ENCODE peak calls at places on chromosomes 7 and 10, in six cellular contexts. R is upper lobe of left lung, Z is aorta, Q is IMR-90, H is ascending aorta, Y is HCT116. J is an unnamed sample. For H3K36me3, the result is how much of the 10 kb centered on the place peaks cover.

GRCh38 chr7:141585592-141586510 is 34.6 kb downstream of the AGK start:
- DNase-seq in R (no peak), Z (no peak), Q (peak), H (no peak), Y (no peak), J (no peak)

GRCh38 chr10:47214520-47214919 is 85.5 kb upstream of the GDF10 start:
- DNase-seq in R (no peak), Z (no peak), Q (peak), H (no peak), Y (no peak), J (no peak)

GRCh38 chr7:101691822-101692384 is 62.8 kb upstream of the MYL10 start:
- DNase-seq in R (peak), Z (no peak), Q (no peak), H (no peak), Y (no peak), J (no peak)

GRCh38 chr10:4691301-4691700 is 134.7 kb upstream of the AKR1E2 start:
- DNase-seq in R (no peak), Z (no peak), Q (no peak), H (no peak), Y (no peak), J (no peak)

GRCh38 chr10:23110722-23111660 is 15.6 kb downstream of the MSRB2 start:
- DNase-seq in R (peak), Z (no peak), Q (no peak), H (no peak), Y (no peak), J (no peak)

GRCh38 chr7:116122972-116123595 is 87.3 kb upstream of the TES start:
- DNase-seq in R (no peak), Z (no peak), Q (peak), H (no peak), Y (peak), J (no peak)

GRCh38 chr10:116743266-116744064 is 1.1 kb upstream of the HSPA12A start:
- DNase-seq in R (no peak), Z (peak), Q (no peak), H (peak), Y (no peak), J (no peak)

GRCh38 chr7:45143616-45144015 is 14.0 kb upstream of the RAMP3 start:
- DNase-seq in R (no peak), Z (peak), Q (peak), H (no peak), Y (no peak), J (no peak)

GRCh38 chr10:131729361-131729760 is 171.4 kb upstream of the PPP2R2D start:
- DNase-seq in R (no peak), Z (no peak), Q (no peak), H (no peak), Y (no peak), J (no peak)

GRCh38 chr10:22659901-22660300 is 54.5 kb downstream of the PIP4K2A start:
- DNase-seq in R (no peak), Z (no peak), Q (no peak), H (no peak), Y (no peak), J (no peak)

GRCh38 chr10:111075577-111076185 is 1.1 kb upstream of the ADRA2A start:
- DNase-seq in R (no peak), Z (no peak), Q (no peak), H (no peak), Y (no peak), J (no peak)

GRCh38 chr7:19442016-19442785 is 266.6 kb downstream of the POLR1F start:
- DNase-seq in R (no peak), Z (no peak), Q (peak), H (no peak), Y (peak), J (no peak)

GRCh38 chr7:157192861-157193260 is 54.1 kb downstream of the UBE3C start:
- DNase-seq in R (no peak), Z (no peak), Q (no peak), H (no peak), Y (no peak), J (no peak)

GRCh38 chr10:44237364-44238034 is 147.4 kb downstream of the CXCL12 start:
- DNase-seq in R (no peak), Z (no peak), Q (no peak), H (no peak), Y (no peak), J (no peak)

GRCh38 chr7:130363156-130363847 is 17.0 kb upstream of the CPA1 start:
- DNase-seq in R (no peak), Z (no peak), Q (peak), H (peak), Y (peak), J (no peak)

GRCh38 chr10:124300224-124300623 is 118.5 kb downstream of the OAT start:
- DNase-seq in R (no peak), Z (peak), Q (no peak), H (no peak), Y (no peak), J (no peak)

GRCh38 chr10:33279276-33279675 is 55.2 kb downstream of the NRP1 start:
- DNase-seq in R (no peak), Z (no peak), Q (peak), H (no peak), Y (no peak), J (no peak)

GRCh38 chr7:75563171-75563570 is 71.1 kb downstream of the SPDYE5 start:
- DNase-seq in R (no peak), Z (no peak), Q (no peak), H (no peak), Y (no peak), J (no peak)
- H3K36me3 ChIP-seq in R (half or more), Z (under half), Q (under half), H (half or more), Y (under half), J (half or more)

GRCh38 chr7:42233939-42234338 is 3.1 kb downstream of the GLI3 start:
- DNase-seq in R (no peak), Z (no peak), Q (peak), H (no peak), Y (no peak), J (no peak)

GRCh38 chr7:42234736-42235135 is 2.3 kb downstream of the GLI3 start:
- DNase-seq in R (no peak), Z (no peak), Q (no peak), H (no peak), Y (no peak), J (no peak)

GRCh38 chr7:42233166-42233565 is 3.8 kb downstream of the GLI3 start:
- DNase-seq in R (no peak), Z (no peak), Q (peak), H (no peak), Y (no peak), J (no peak)

GRCh38 chr7:42231043-42231442 is 6.0 kb downstream of the GLI3 start:
- DNase-seq in R (no peak), Z (no peak), Q (no peak), H (no peak), Y (no peak), J (no peak)

GRCh38 chr7:42232275-42232674 is 4.7 kb downstream of the GLI3 start:
- DNase-seq in R (no peak), Z (no peak), Q (peak), H (no peak), Y (no peak), J (no peak)
- H3K27ac ChIP-seq in R (no peak), Z (no peak), Q (no peak), H (no peak), Y (no peak), J (no peak)

DNA sequence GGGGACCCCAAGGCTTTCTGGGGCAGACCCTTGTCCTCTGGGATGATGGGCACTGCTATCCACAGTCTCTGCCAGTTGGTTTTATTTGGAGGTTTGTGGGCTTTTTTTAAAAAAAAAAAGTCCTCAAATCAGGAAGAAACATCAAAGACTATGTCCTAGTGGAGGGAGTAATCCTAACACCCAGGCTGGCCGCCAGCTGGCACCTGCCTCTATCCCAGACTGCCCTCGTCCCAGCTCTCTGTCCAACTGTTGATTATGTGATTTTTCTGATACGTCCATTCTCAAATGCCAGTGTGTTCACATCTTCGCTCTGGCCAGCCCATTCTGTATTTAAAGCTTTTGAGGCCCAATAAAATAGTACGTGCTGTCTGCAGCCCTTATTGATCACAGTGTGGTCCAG is 61.0 kb upstream of the LRRC4 start:
- DNase-seq in R (no peak), Z (no peak), Q (no peak), H (no peak), Y (no peak), J (no peak)
- H3K36me3 ChIP-seq in R (half or more), Z (under half), Q (half or more), H (half or more), Y (under half), J (half or more)

DNA sequence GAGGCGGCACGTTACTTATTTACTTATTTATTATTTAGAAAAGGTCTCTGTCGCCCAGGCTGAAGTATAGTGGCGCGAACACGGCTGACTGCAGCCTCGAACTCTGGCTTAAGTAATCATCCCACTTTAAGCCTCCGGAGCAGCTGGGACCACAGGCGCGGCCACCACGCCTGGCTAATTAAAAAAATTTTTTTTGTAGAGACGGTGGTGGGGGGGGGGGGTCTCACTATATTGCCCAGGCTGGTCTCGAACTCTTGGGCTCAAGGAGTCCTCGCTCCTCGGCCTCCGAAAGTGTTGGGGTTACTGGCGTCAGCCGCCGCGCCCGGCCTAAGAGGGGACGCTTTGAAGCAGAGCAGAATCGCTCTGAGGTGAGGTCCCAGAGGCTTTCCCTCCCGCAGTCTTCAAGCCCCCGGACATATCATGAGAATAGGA is 675 bp upstream of the FRAT2 start:
- DNase-seq in R (peak), Z (no peak), Q (no peak), H (no peak), Y (no peak), J (peak)
- H3K27ac ChIP-seq in R (peak), Z (no peak), Q (peak), H (peak), Y (no peak), J (peak)